ENCODE peak calls at places on chromosomes 2 and 18, in ten cellular contexts. E is NCI-H1694 treated with DMSO at 0.1 percent for 48 hours; J is trophoblast cell; N is AG10803; S is iris pigment epithelial cell; X is effector CD8-positive, alpha-beta T cell; A is astrocyte of the hippocampus; Z is Daoy; U is left lung; G is LoVo. K is an unnamed sample.

GRCh38 chr2:965640-966147 is 15.0 kb downstream of the SNTG2 start:
- DNase-seq in E (no peak), J (no peak), N (no peak), S (no peak), X (no peak), A (no peak), Z (no peak), U (no peak), G (no peak), K (no peak)

GRCh38 chr2:215368493-215368809 is 56.6 kb downstream of the ATIC start:
- DNase-seq in E (no peak), J (peak), N (no peak), S (no peak), X (no peak), A (no peak), Z (no peak), U (no peak), G (no peak), K (no peak)

GRCh38 chr2:29226375-29226774 is 111.2 kb downstream of the CLIP4 start:
- DNase-seq in E (no peak), J (no peak), N (no peak), S (no peak), X (no peak), A (no peak), Z (no peak), U (no peak), G (no peak), K (no peak)

GRCh38 chr18:7202119-7202680 is 28.7 kb upstream of the LRRC30 start:
- DNase-seq in E (peak), J (peak), N (no peak), S (no peak), X (no peak), A (no peak), Z (no peak), U (no peak), G (no peak), K (no peak)

GRCh38 chr2:120229341-120229740 is 6.1 kb upstream of the TMEM185B start:
- DNase-seq in E (no peak), J (peak), N (no peak), S (no peak), X (no peak), A (no peak), Z (no peak), U (no peak), G (no peak), K (no peak)

GRCh38 chr18:67509711-67510110 is 6.8 kb downstream of the DSEL start:
- DNase-seq in E (no peak), J (no peak), N (peak), S (peak), X (no peak), A (peak), Z (no peak), U (no peak), G (no peak), K (no peak)

GRCh38 chr2:226303707-226304106 is 495.9 kb downstream of the IRS1 start:
- DNase-seq in E (no peak), J (no peak), N (no peak), S (no peak), X (no peak), A (no peak), Z (no peak), U (no peak), G (no peak), K (no peak)

GRCh38 chr2:232574674-232575403 is 24.4 kb downstream of the EIF4E2 start:
- DNase-seq in E (no peak), J (no peak), N (peak), S (peak), X (no peak), A (no peak), Z (no peak), U (no peak), G (no peak), K (no peak)

GRCh38 chr2:177328056-177328455 is 63.5 kb upstream of the NFE2L2 start:
- DNase-seq in E (no peak), J (peak), N (no peak), S (peak), X (no peak), A (no peak), Z (peak), U (no peak), G (peak), K (no peak)

GRCh38 chr2:149119358-149119757 is 80.9 kb downstream of the LYPD6B start:
- DNase-seq in E (no peak), J (peak), N (no peak), S (no peak), X (no peak), A (no peak), Z (no peak), U (no peak), G (no peak), K (no peak)

GRCh38 chr18:48554610-48555400 is 16.0 kb downstream of the CTIF start:
- DNase-seq in E (no peak), J (no peak), N (no peak), S (no peak), X (no peak), A (no peak), Z (no peak), U (no peak), G (no peak), K (no peak)

GRCh38 chr18:76459687-76460350 is 35.2 kb downstream of the ZNF516 start:
- DNase-seq in E (no peak), J (no peak), N (peak), S (peak), X (no peak), A (peak), Z (peak), U (no peak), G (peak), K (peak)

GRCh38 chr2:129876576-129876975 is 102.9 kb upstream of the RAB6C start:
- DNase-seq in E (no peak), J (no peak), N (no peak), S (no peak), X (no peak), A (no peak), Z (no peak), U (no peak), G (no peak), K (no peak)

GRCh38 chr2:12448846-12449480 is 267.8 kb upstream of the TRIB2 start:
- DNase-seq in E (no peak), J (no peak), N (peak), S (peak), X (no peak), A (no peak), Z (no peak), U (no peak), G (no peak), K (no peak)